ENCODE peak calls at places on chromosomes 16 and 17, in six cellular contexts. F is colonic mucosa, D is IMR-90, Z is tibial nerve, L is transverse colon, B is upper lobe of right lung. Y is an unnamed sample. For H3K4me1, the result is how much of the 10 kb centered on the place peaks cover.

GRCh38 chr16:48231675-48232214 is 12.4 kb upstream of the LONP2 start:
- DNase-seq in D (peak), F (peak), L (peak), Z (no peak), B (no peak), Y (peak)

GRCh38 chr17:8586766-8587165 is 43.8 kb downstream of the MYH10 start:
- DNase-seq in D (no peak), B (no peak), F (no peak), L (no peak), Z (no peak), Y (no peak)

GRCh38 chr16:57951204-57951960 is 19.5 kb downstream of the CNGB1 start:
- DNase-seq in F (no peak), B (no peak), Z (no peak), L (no peak), D (no peak), Y (no peak)

GRCh38 chr17:67026341-67026740 is 18.0 kb upstream of the CACNG1 start:
- DNase-seq in L (no peak), D (no peak), F (no peak), B (no peak), Z (no peak), Y (no peak)

GRCh38 chr17:36869856-36870617 is 67.2 kb upstream of the LHX1 start:
- DNase-seq in L (no peak), F (no peak), Z (no peak), D (peak), B (no peak), Y (no peak)

GRCh38 chr17:32335647-32336046 is 6.3 kb downstream of the C17orf75 start:
- DNase-seq in F (no peak), L (no peak), Z (no peak), B (no peak), D (peak), Y (no peak)

GRCh38 chr16:73031155-73031866 is 16.6 kb downstream of the ZFHX3 start:
- DNase-seq in Z (no peak), B (peak), D (no peak), L (no peak), F (no peak), Y (no peak)

GRCh38 chr17:7929158-7930029 is at the start of gene KCNAB3:
- DNase-seq in F (no peak), B (no peak), Z (no peak), L (peak), D (peak), Y (peak)

GRCh38 chr16:720507-720989 is 398 bp upstream of the ANTKMT start:
- DNase-seq in B (no peak), D (peak), Z (no peak), L (peak), F (peak), Y (peak)

GRCh38 chr17:62680541-62681052 is 53.1 kb downstream of the MRC2 start:
- DNase-seq in D (no peak), B (peak), L (peak), F (no peak), Z (no peak), Y (no peak)

GRCh38 chr17:19769946-19770652 is 22.0 kb upstream of the ALDH3A1 start:
- DNase-seq in L (no peak), Z (no peak), D (peak), B (no peak), F (no peak), Y (peak)

GRCh38 chr16:14347706-14348105 is 276.6 kb downstream of the MRTFB start:
- DNase-seq in L (no peak), B (no peak), D (no peak), Z (no peak), F (no peak), Y (no peak)

GRCh38 chr16:77977336-77977735 is 45.0 kb upstream of the CLEC3A start:
- DNase-seq in L (no peak), Z (no peak), D (no peak), F (no peak), B (no peak), Y (no peak)

GRCh38 chr17:2122641-2123302 is 67.9 kb downstream of the HIC1 start:
- DNase-seq in Z (no peak), B (peak), L (peak), D (peak), F (peak), Y (peak)

GRCh38 chr16:66044616-66045015 is 321.9 kb upstream of the CDH5 start:
- DNase-seq in L (no peak), D (no peak), F (no peak), Z (no peak), B (no peak), Y (peak)

GRCh38 chr16:80375973-80376372 is 164.8 kb upstream of the DYNLRB2 start:
- DNase-seq in B (no peak), L (no peak), F (no peak), Z (no peak), D (no peak), Y (no peak)

GRCh38 chr17:7677388-7678067 is 9.8 kb downstream of the TP53 start:
- DNase-seq in L (no peak), D (no peak), Z (no peak), F (no peak), B (no peak), Y (no peak)

GRCh38 chr17:58244958-58245357 is 6.6 kb downstream of the LPO start:
- DNase-seq in D (no peak), Z (no peak), B (no peak), F (no peak), L (no peak), Y (no peak)

GRCh38 chr16:86243571-86244154 is 266.7 kb upstream of the FOXF1 start:
- DNase-seq in B (no peak), Z (no peak), L (no peak), D (no peak), F (no peak), Y (no peak)

GRCh38 chr16:79380990-79381389 is 219.5 kb downstream of the MAF start:
- DNase-seq in L (no peak), D (no peak), Z (no peak), F (no peak), B (no peak), Y (no peak)

GRCh38 chr17:11244781-11245180 is 3.8 kb downstream of the SHISA6 start:
- DNase-seq in L (no peak), B (no peak), Z (no peak), F (no peak), D (no peak), Y (no peak)

GRCh38 chr17:76122411-76123126 is 18.5 kb downstream of the FOXJ1 start:
- DNase-seq in F (no peak), B (no peak), D (no peak), L (no peak), Z (no peak), Y (no peak)

GRCh38 chr17:28193241-28193640 is 125.8 kb upstream of the TMEM97 start:
- DNase-seq in B (peak), F (peak), L (peak), Z (peak), D (no peak), Y (no peak)

GRCh38 chr16:11583171-11583570 is 3.5 kb downstream of the LITAF start:
- DNase-seq in Z (no peak), B (no peak), D (peak), F (no peak), L (no peak), Y (no peak)

GRCh38 chr17:42361781-42362186 is 26.5 kb downstream of the STAT3 start:
- DNase-seq in Z (no peak), F (peak), L (peak), B (no peak), D (no peak), Y (no peak)

GRCh38 chr17:19410875-19411291 is at the start of gene RNF112:
- DNase-seq in L (no peak), F (no peak), Z (no peak), D (peak), B (no peak), Y (peak)

GRCh38 chr17:44543213-44543904 is 13.9 kb upstream of the FZD2 start:
- DNase-seq in L (no peak), B (no peak), F (no peak), D (peak), Z (no peak), Y (peak)

DNA sequence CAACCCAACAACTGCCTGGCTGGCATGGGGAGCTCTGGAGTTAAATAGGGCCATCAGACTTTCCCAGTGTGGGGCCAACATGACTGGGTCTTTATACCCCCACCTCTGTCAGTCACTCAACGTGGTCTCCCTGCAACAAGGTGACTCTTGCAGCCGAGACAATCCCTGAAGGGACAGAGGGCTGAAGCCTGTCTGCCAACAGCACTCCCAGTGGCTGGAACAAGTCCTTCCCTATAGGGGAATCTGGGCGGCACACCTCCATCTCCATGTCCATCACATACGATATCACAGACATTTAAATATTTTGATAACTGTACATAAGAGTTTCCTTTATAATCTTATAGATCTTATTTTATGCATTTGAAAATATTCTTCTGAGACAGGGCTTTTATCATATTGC is 4.8 kb upstream of the MAPT start:
- DNase-seq in F (no peak), L (no peak), D (no peak), B (no peak), Z (no peak), Y (no peak)
- TF ChIP-seq CTCF in F (no peak), L (no peak), D (no peak), B (no peak), Z (no peak), Y (no peak)

DNA sequence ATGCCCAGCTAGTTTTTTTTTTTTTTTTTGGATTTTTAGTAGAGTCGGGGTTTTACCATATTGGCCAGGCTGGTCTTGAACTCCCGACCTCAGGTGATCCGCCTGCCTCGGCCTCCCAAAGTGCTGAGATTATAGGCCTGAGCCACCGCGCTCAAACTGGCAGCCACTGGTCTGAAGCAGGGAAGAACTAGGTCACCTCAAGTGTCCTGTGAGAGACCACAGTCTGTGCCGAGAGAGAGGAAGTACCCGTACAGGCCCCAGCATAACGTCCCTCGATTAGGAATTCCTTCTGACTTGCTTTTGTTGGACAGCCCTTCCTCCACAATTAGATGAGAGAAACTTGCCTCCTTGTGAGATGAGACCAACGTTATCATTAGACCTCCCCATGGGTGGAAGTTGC is 13.7 kb upstream of the CD300E start:
- DNase-seq in D (no peak), F (no peak), Z (no peak), L (no peak), B (peak), Y (no peak)
- H3K4me1 ChIP-seq in D (under half), F (under half), Z (under half), L (under half), B (under half), Y (under half)

GRCh38 chr16:76277099-76278030 is at the start of gene CNTNAP4:
- DNase-seq in D (no peak), B (no peak), F (no peak), L (no peak), Z (peak), Y (peak)

GRCh38 chr16:76278976-76279375 is 1.8 kb downstream of the CNTNAP4 start:
- DNase-seq in F (no peak), B (no peak), Z (no peak), L (no peak), D (no peak), Y (peak)

GRCh38 chr16:76280421-76280820 is 3.2 kb downstream of the CNTNAP4 start:
- DNase-seq in Z (no peak), D (no peak), B (no peak), F (no peak), L (no peak), Y (no peak)

DNA sequence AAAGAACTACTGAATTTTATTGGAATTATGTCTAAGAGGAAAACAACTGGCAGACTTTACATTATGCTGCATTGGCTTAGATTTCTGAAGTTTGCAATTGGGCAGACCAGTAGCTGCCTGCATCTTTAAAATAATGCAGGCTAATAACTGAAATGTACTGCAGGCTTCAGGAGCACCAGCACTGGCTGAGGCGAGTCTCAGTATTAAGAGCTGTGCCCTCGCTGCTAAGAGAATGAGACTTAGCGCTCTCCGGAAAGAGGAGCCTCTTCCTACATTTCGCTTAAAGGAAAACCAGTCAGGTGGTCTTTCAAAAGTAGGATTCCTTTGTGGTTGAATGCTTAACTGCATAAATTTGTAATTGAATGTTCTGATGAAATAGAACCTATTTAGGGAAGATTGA is 885 bp downstream of the CNTNAP4 start:
- DNase-seq in B (no peak), D (no peak), F (no peak), Z (no peak), L (no peak), Y (no peak)
- TF ChIP-seq CTCF in B (no peak), D (no peak), F (no peak), Z (no peak), L (no peak), Y (no peak)

DNA sequence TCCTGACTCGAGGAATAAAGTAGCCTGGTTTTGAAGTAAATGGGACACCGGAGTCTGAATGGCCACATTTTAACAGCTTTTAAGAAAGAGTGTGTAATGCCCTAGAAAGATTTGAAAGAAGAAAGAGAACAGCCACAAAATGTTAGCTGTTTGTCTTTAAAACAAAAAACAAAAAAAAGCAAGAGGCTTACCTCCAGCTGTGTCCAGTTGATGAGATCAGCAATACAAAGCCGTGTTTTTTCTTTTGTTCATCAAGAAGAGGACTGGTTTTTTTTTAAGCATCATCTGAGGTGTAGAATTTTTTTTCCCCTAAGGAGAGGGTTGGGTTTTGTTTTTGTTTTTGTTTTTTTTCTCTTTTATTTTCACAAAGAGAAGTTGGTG is 58.8 kb downstream of the NKD1 start:
- DNase-seq in D (no peak), B (no peak), Z (no peak), L (no peak), F (no peak), Y (no peak)
- H3K4me1 ChIP-seq in D (under half), B (under half), Z (under half), L (under half), F (under half), Y (under half)

GRCh38 chr17:40936437-40936971 is 942 bp downstream of the KRT23 start:
- DNase-seq in F (peak), D (no peak), L (peak), Z (no peak), B (no peak), Y (no peak)
- TF ChIP-seq CTCF in F (no peak), D (no peak), L (no peak), Z (no peak), B (no peak), Y (no peak)